ENCODE peak calls at places on chromosomes 6 and 20, in eight cellular contexts. One of them, this sample, is unnamed.

GRCh38 chr6:89562114-89562815 is 76.3 kb downstream of the LYRM2 start:
- DNase-seq in OCI-LY7: no peak
- DNase-seq in ovary: no peak
- DNase-seq in left ventricle myocardium inferior: no peak
- DNase-seq in aorta: no peak
- DNase-seq in sigmoid colon: no peak
- DNase-seq in heart right ventricle: no peak
- DNase-seq in GM23338: peak; percentile 15
- DNase-seq in this sample: no peak

GRCh38 chr20:63215101-63216040 is 560 bp downstream of the YTHDF1 start:
- DNase-seq in left ventricle myocardium inferior: no peak
- DNase-seq in heart right ventricle: no peak
- DNase-seq in GM23338: peak; percentile 78
- DNase-seq in ovary: no peak
- DNase-seq in OCI-LY7: peak; percentile 37
- DNase-seq in aorta: no peak
- DNase-seq in sigmoid colon: no peak
- DNase-seq in this sample: no peak

GRCh38 chr20:57526067-57526884 is 1.3 kb upstream of the CTCFL start:
- DNase-seq in aorta: no peak
- DNase-seq in left ventricle myocardium inferior: no peak
- DNase-seq in sigmoid colon: no peak
- DNase-seq in GM23338: peak; percentile 69
- DNase-seq in ovary: no peak
- DNase-seq in OCI-LY7: peak; percentile 45
- DNase-seq in heart right ventricle: no peak
- DNase-seq in this sample: no peak

GRCh38 chr6:46221221-46221793 is 50.5 kb upstream of the ENPP5 start:
- DNase-seq in sigmoid colon: no peak
- DNase-seq in aorta: no peak
- DNase-seq in OCI-LY7: peak; percentile 79
- DNase-seq in left ventricle myocardium inferior: no peak
- DNase-seq in ovary: no peak
- DNase-seq in heart right ventricle: no peak
- DNase-seq in GM23338: peak; percentile 80
- DNase-seq in this sample: no peak

GRCh38 chr6:135488023-135488422 is 9.5 kb downstream of the AHI1 start:
- DNase-seq in sigmoid colon: no peak
- DNase-seq in OCI-LY7: no peak
- DNase-seq in left ventricle myocardium inferior: no peak
- DNase-seq in GM23338: no peak
- DNase-seq in aorta: no peak
- DNase-seq in ovary: no peak
- DNase-seq in heart right ventricle: no peak
- DNase-seq in this sample: no peak

GRCh38 chr20:41222703-41223102 is 85.4 kb downstream of the PLCG1 start:
- DNase-seq in heart right ventricle: no peak
- DNase-seq in left ventricle myocardium inferior: no peak
- DNase-seq in ovary: no peak
- DNase-seq in sigmoid colon: no peak
- DNase-seq in OCI-LY7: no peak
- DNase-seq in aorta: no peak
- DNase-seq in GM23338: no peak
- DNase-seq in this sample: no peak

GRCh38 chr20:35511814-35512420 is 17.5 kb downstream of the C20orf173 start:
- DNase-seq in OCI-LY7: peak; percentile 39
- DNase-seq in GM23338: peak; percentile 45
- DNase-seq in heart right ventricle: no peak
- DNase-seq in sigmoid colon: no peak
- DNase-seq in aorta: no peak
- DNase-seq in ovary: no peak
- DNase-seq in left ventricle myocardium inferior: no peak
- DNase-seq in this sample: no peak

GRCh38 chr6:81722503-81723223 is 29.8 kb downstream of the TENT5A start:
- DNase-seq in left ventricle myocardium inferior: no peak
- DNase-seq in sigmoid colon: no peak
- DNase-seq in GM23338: no peak
- DNase-seq in ovary: no peak
- DNase-seq in heart right ventricle: no peak
- DNase-seq in aorta: no peak
- DNase-seq in OCI-LY7: no peak
- DNase-seq in this sample: no peak

GRCh38 chr6:52217761-52218160 is 26.5 kb downstream of the IL17F start:
- DNase-seq in GM23338: no peak
- DNase-seq in sigmoid colon: no peak
- DNase-seq in ovary: no peak
- DNase-seq in aorta: no peak
- DNase-seq in heart right ventricle: no peak
- DNase-seq in OCI-LY7: no peak
- DNase-seq in left ventricle myocardium inferior: no peak
- DNase-seq in this sample: no peak

GRCh38 chr6:15063253-15063853 is 182.5 kb upstream of the JARID2 start:
- DNase-seq in GM23338: no peak
- DNase-seq in aorta: no peak
- DNase-seq in left ventricle myocardium inferior: peak; percentile 32
- DNase-seq in ovary: no peak
- DNase-seq in heart right ventricle: peak; percentile 26
- DNase-seq in OCI-LY7: peak; percentile 26
- DNase-seq in sigmoid colon: no peak
- DNase-seq in this sample: peak; percentile 51

GRCh38 chr6:109383438-109383940 is 1.2 kb upstream of the CD164 start:
- DNase-seq in sigmoid colon: no peak
- DNase-seq in aorta: no peak
- DNase-seq in heart right ventricle: no peak
- DNase-seq in ovary: no peak
- DNase-seq in left ventricle myocardium inferior: no peak
- DNase-seq in GM23338: no peak
- DNase-seq in OCI-LY7: no peak
- DNase-seq in this sample: no peak

GRCh38 chr20:63854766-63855362 is 6.4 kb upstream of the ABHD16B start:
- DNase-seq in heart right ventricle: peak; percentile 81
- DNase-seq in ovary: peak; percentile 79
- DNase-seq in sigmoid colon: no peak
- DNase-seq in GM23338: no peak
- DNase-seq in aorta: no peak
- DNase-seq in left ventricle myocardium inferior: peak; percentile 81
- DNase-seq in OCI-LY7: no peak
- DNase-seq in this sample: no peak

GRCh38 chr6:168428052-168428829 is 12.7 kb upstream of the SMOC2 start:
- DNase-seq in sigmoid colon: no peak
- DNase-seq in left ventricle myocardium inferior: no peak
- DNase-seq in GM23338: no peak
- DNase-seq in heart right ventricle: no peak
- DNase-seq in OCI-LY7: no peak
- DNase-seq in aorta: no peak
- DNase-seq in ovary: no peak
- DNase-seq in this sample: no peak

GRCh38 chr6:149755300-149756260 is 6.0 kb downstream of the PCMT1 start:
- DNase-seq in heart right ventricle: no peak
- DNase-seq in left ventricle myocardium inferior: no peak
- DNase-seq in sigmoid colon: no peak
- DNase-seq in OCI-LY7: peak; percentile 16
- DNase-seq in aorta: no peak
- DNase-seq in GM23338: no peak
- DNase-seq in ovary: no peak
- DNase-seq in this sample: no peak

GRCh38 chr6:149752600-149752999 is 3.1 kb downstream of the PCMT1 start:
- DNase-seq in heart right ventricle: no peak
- DNase-seq in sigmoid colon: no peak
- DNase-seq in ovary: no peak
- DNase-seq in aorta: no peak
- DNase-seq in OCI-LY7: no peak
- DNase-seq in GM23338: no peak
- DNase-seq in left ventricle myocardium inferior: no peak
- DNase-seq in this sample: no peak

GRCh38 chr6:149754573-149754972 is 5.0 kb downstream of the PCMT1 start:
- DNase-seq in aorta: no peak
- DNase-seq in heart right ventricle: no peak
- DNase-seq in sigmoid colon: no peak
- DNase-seq in OCI-LY7: no peak
- DNase-seq in left ventricle myocardium inferior: no peak
- DNase-seq in GM23338: no peak
- DNase-seq in ovary: no peak
- DNase-seq in this sample: no peak

GRCh38 chr6:149751239-149751638 is 1.7 kb downstream of the PCMT1 start:
- DNase-seq in GM23338: no peak
- DNase-seq in ovary: no peak
- DNase-seq in aorta: no peak
- DNase-seq in OCI-LY7: no peak
- DNase-seq in sigmoid colon: no peak
- DNase-seq in heart right ventricle: no peak
- DNase-seq in left ventricle myocardium inferior: no peak
- DNase-seq in this sample: no peak

DNA sequence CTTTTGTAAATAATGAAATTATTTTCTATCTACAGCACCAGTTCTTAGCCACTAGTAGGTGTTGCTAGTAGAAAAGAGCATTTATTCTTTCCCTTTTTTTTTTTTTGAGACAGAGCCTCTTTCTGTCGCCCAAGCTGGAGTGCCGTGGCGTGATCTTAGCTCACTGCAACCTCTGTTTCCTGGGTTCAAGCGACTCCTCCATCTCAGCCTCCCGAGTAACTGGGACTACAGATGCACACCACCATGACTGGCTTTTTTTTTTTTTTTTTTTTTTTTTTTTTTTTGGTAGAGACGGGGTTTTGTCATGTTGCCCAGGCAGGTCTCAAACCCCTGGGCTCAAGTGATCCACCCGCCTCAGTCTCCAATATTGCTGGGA is 6.7 kb downstream of the PCMT1 start:
- DNase-seq in ovary: no peak
- DNase-seq in aorta: no peak
- DNase-seq in sigmoid colon: no peak
- DNase-seq in GM23338: no peak
- DNase-seq in left ventricle myocardium inferior: no peak
- DNase-seq in heart right ventricle: no peak
- DNase-seq in OCI-LY7: no peak
- DNase-seq in this sample: no peak
- H3K4me1 ChIP-seq in ovary: peaks cover 4% of the 10 kb centered on the region
- H3K4me1 ChIP-seq in aorta: no peaks in the 10 kb centered on the region
- H3K4me1 ChIP-seq in sigmoid colon: peaks cover 7% of the 10 kb centered on the region
- H3K4me1 ChIP-seq in GM23338: no peaks in the 10 kb centered on the region
- H3K4me1 ChIP-seq in left ventricle myocardium inferior: peaks cover 52% of the 10 kb centered on the region
- H3K4me1 ChIP-seq in heart right ventricle: peaks cover 60% of the 10 kb centered on the region
- H3K4me1 ChIP-seq in OCI-LY7: peaks cover 50% of the 10 kb centered on the region
- H3K4me1 ChIP-seq in this sample: no peaks in the 10 kb centered on the region

DNA sequence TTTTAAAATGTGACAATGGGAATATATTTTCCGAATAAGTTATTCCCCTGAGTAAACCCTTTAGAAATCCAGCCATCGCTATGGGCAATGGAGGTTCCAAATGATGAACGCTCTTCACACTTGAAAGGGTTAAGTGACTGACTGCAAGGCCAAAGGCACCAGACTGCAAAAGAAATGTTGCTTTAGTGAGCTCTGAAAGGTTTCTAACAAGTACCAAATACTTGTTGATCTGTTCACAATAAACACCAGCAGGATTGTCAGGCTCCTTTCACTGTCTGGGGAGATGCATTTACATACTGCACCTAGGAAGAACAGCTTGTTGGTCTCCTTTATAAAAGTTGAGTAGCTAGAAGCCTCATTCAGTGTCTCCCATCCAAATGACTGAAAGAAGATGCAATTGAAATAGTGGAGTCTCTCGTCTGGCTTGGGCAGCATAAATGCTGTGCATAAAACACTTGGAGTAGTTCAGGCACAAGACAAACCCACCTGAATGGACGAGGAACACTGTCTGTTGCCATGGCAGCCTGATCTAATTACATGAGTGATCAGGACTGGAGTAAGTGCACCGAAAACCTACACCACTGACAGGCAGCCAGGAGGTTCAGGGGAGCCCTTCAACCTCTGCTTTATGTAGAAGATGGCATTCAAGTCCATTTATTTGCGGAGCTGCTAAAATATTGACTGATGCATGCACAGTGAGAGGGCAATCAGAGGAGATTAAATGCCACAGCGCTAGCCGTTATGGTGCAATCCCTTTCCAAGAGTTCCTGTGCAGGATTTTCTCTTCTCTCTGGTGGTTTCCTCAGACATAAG is 2.9 kb downstream of the ATXN1 start:
- DNase-seq in left ventricle myocardium inferior: no peak
- DNase-seq in ovary: no peak
- DNase-seq in GM23338: peak; percentile 51
- DNase-seq in sigmoid colon: no peak
- DNase-seq in OCI-LY7: no peak
- DNase-seq in aorta: no peak
- DNase-seq in heart right ventricle: no peak
- DNase-seq in this sample: no peak
- H3K4me3 ChIP-seq in left ventricle myocardium inferior: peak overlapping the region; percentile 97
- H3K4me3 ChIP-seq in ovary: peak overlapping the region; percentile 82
- H3K4me3 ChIP-seq in GM23338: peak overlapping the region; percentile 68
- H3K4me3 ChIP-seq in sigmoid colon: peak overlapping the region; percentile 84
- H3K4me3 ChIP-seq in OCI-LY7: no peak overlapping the region
- H3K4me3 ChIP-seq in aorta: peak overlapping the region; percentile 99
- H3K4me3 ChIP-seq in heart right ventricle: peak overlapping the region; percentile 88
- H3K4me3 ChIP-seq in this sample: peak overlapping the region; percentile 86

GRCh38 chr6:24856246-24856599 is 57.5 kb upstream of the ARMH2 start:
- DNase-seq in aorta: no peak
- DNase-seq in OCI-LY7: no peak
- DNase-seq in ovary: no peak
- DNase-seq in left ventricle myocardium inferior: no peak
- DNase-seq in GM23338: no peak
- DNase-seq in heart right ventricle: no peak
- DNase-seq in sigmoid colon: no peak
- DNase-seq in this sample: no peak
- H3K36me3 ChIP-seq in aorta: no peaks in the 10 kb centered on the region
- H3K36me3 ChIP-seq in OCI-LY7: peaks cover 68% of the 10 kb centered on the region
- H3K36me3 ChIP-seq in ovary: no peaks in the 10 kb centered on the region
- H3K36me3 ChIP-seq in left ventricle myocardium inferior: no peaks in the 10 kb centered on the region
- H3K36me3 ChIP-seq in GM23338: no peaks in the 10 kb centered on the region
- H3K36me3 ChIP-seq in heart right ventricle: no peaks in the 10 kb centered on the region
- H3K36me3 ChIP-seq in sigmoid colon: no peaks in the 10 kb centered on the region
- H3K36me3 ChIP-seq in this sample: no peaks in the 10 kb centered on the region

GRCh38 chr6:33078919-33079521 is 3.2 kb downstream of the HLA-DPB1 start:
- DNase-seq in heart right ventricle: no peak
- DNase-seq in OCI-LY7: no peak
- DNase-seq in sigmoid colon: no peak
- DNase-seq in GM23338: no peak
- DNase-seq in aorta: no peak
- DNase-seq in ovary: no peak
- DNase-seq in left ventricle myocardium inferior: no peak
- DNase-seq in this sample: no peak

GRCh38 chr6:33079575-33079974 is 3.8 kb downstream of the HLA-DPB1 start:
- DNase-seq in aorta: no peak
- DNase-seq in ovary: no peak
- DNase-seq in sigmoid colon: no peak
- DNase-seq in heart right ventricle: no peak
- DNase-seq in OCI-LY7: no peak
- DNase-seq in GM23338: no peak
- DNase-seq in left ventricle myocardium inferior: no peak
- DNase-seq in this sample: no peak

GRCh38 chr6:33078442-33078841 is 2.7 kb downstream of the HLA-DPB1 start:
- DNase-seq in sigmoid colon: no peak
- DNase-seq in aorta: no peak
- DNase-seq in GM23338: no peak
- DNase-seq in left ventricle myocardium inferior: no peak
- DNase-seq in OCI-LY7: no peak
- DNase-seq in ovary: no peak
- DNase-seq in heart right ventricle: no peak
- DNase-seq in this sample: no peak

GRCh38 chr6:33076406-33076934 is 680 bp downstream of the HLA-DPB1 start:
- DNase-seq in ovary: no peak
- DNase-seq in GM23338: no peak
- DNase-seq in sigmoid colon: no peak
- DNase-seq in OCI-LY7: no peak
- DNase-seq in aorta: no peak
- DNase-seq in left ventricle myocardium inferior: no peak
- DNase-seq in heart right ventricle: no peak
- DNase-seq in this sample: no peak

GRCh38 chr6:33077908-33078307 is 2.1 kb downstream of the HLA-DPB1 start:
- DNase-seq in GM23338: no peak
- DNase-seq in aorta: no peak
- DNase-seq in OCI-LY7: no peak
- DNase-seq in left ventricle myocardium inferior: no peak
- DNase-seq in heart right ventricle: no peak
- DNase-seq in ovary: no peak
- DNase-seq in sigmoid colon: no peak
- DNase-seq in this sample: no peak
- H3K4me1 ChIP-seq in GM23338: peaks cover 4% of the 10 kb centered on the region
- H3K4me1 ChIP-seq in aorta: no peaks in the 10 kb centered on the region
- H3K4me1 ChIP-seq in OCI-LY7: peaks cover 37% of the 10 kb centered on the region
- H3K4me1 ChIP-seq in left ventricle myocardium inferior: peaks cover 47% of the 10 kb centered on the region
- H3K4me1 ChIP-seq in heart right ventricle: peaks cover 31% of the 10 kb centered on the region
- H3K4me1 ChIP-seq in ovary: peaks cover 2% of the 10 kb centered on the region
- H3K4me1 ChIP-seq in sigmoid colon: peaks cover 18% of the 10 kb centered on the region
- H3K4me1 ChIP-seq in this sample: peaks cover 18% of the 10 kb centered on the region